ENCODE peak calls at places on chromosomes 2 and 18, in five cellular contexts. N is AML-193, O is heart right ventricle, G is tibial nerve, V is foreskin keratinocyte. C is an unnamed sample.

GRCh38 chr18:68172842-68173549 is 541.9 kb downstream of the TMX3 start:
- DNase-seq in N (no peak), O (no peak), G (no peak), V (no peak), C (no peak)

GRCh38 chr2:181311841-181312240 is 145.3 kb upstream of the ITGA4 start:
- DNase-seq in N (no peak), O (no peak), G (no peak), V (no peak), C (peak)

GRCh38 chr2:117945296-117945695 is 68.6 kb downstream of the CCDC93 start:
- DNase-seq in N (no peak), O (no peak), G (no peak), V (no peak), C (no peak)

GRCh38 chr2:197515277-197515797 is 529 bp upstream of the MOB4 start:
- DNase-seq in N (no peak), O (no peak), G (no peak), V (peak), C (no peak)

GRCh38 chr2:105576440-105577241 is 168.1 kb upstream of the NCK2 start:
- DNase-seq in N (peak), O (peak), G (no peak), V (peak), C (peak)

GRCh38 chr2:32864337-32864736 is 82.4 kb upstream of the LTBP1 start:
- DNase-seq in N (no peak), O (no peak), G (no peak), V (no peak), C (no peak)

GRCh38 chr2:136718273-136718672 is 47.1 kb upstream of the THSD7B start:
- DNase-seq in N (peak), O (no peak), G (no peak), V (no peak), C (no peak)

GRCh38 chr2:147037048-147037447 is 807.8 kb upstream of the ACVR2A start:
- DNase-seq in N (no peak), O (no peak), G (no peak), V (no peak), C (no peak)

GRCh38 chr2:218872645-218873358 is 7.8 kb upstream of the WNT10A start:
- DNase-seq in N (no peak), O (no peak), G (no peak), V (no peak), C (no peak)

GRCh38 chr2:232870002-232870765 is at the start of gene SNORC:
- DNase-seq in N (no peak), O (no peak), G (no peak), V (no peak), C (no peak)

GRCh38 chr2:175829741-175830140 is 172.3 kb downstream of the LNPK start:
- DNase-seq in N (no peak), O (no peak), G (no peak), V (no peak), C (no peak)

GRCh38 chr2:195559431-195559914 is 97.6 kb upstream of the SLC39A10 start:
- DNase-seq in N (peak), O (no peak), G (no peak), V (peak), C (peak)

GRCh38 chr2:64142817-64143153 is 1.4 kb downstream of the PELI1 start:
- DNase-seq in N (no peak), O (no peak), G (no peak), V (no peak), C (no peak)

GRCh38 chr18:42178381-42179080 is 223.5 kb downstream of the PIK3C3 start:
- DNase-seq in N (no peak), O (no peak), G (no peak), V (no peak), C (no peak)

GRCh38 chr18:31399336-31400032 is 22.9 kb downstream of the DSG4 start:
- DNase-seq in N (no peak), O (no peak), G (no peak), V (peak), C (no peak)

C was measured in stimulated activated naive CD8-positive, alpha-beta T cell treated with anti-CD3 and anti-CD28 coated beads, Interleukin-15, Interleukin-2, amounts not matched to agents 100 U/mL and 50 U/mL, for 24 hours.